ENCODE peak calls at places on chromosomes 5 and 9, in six cellular contexts. A is AG09309, Q is thoracic aorta, H is Calu3, O is neural crest cell, P is hepatocyte. L is an unnamed sample.

GRCh38 chr5:139982157-139982974 is 60.7 kb downstream of the NRG2 start:
- DNase-seq in A (no peak), Q (no peak), H (peak), O (no peak), P (peak), L (no peak)

GRCh38 chr9:84669008-84669292 is 579 bp upstream of the NTRK2 start:
- DNase-seq in A (no peak), Q (no peak), H (no peak), O (no peak), P (no peak), L (no peak)

GRCh38 chr5:175809531-175810121 is 61.8 kb upstream of the CPLX2 start:
- DNase-seq in A (peak), Q (no peak), H (no peak), O (no peak), P (peak), L (no peak)

GRCh38 chr5:54985301-54986268 is at the start of gene ESM1:
- DNase-seq in A (peak), Q (no peak), H (peak), O (no peak), P (no peak), L (no peak)

GRCh38 chr5:173012882-173013281 is 29.3 kb downstream of the ATP6V0E1 start:
- DNase-seq in A (no peak), Q (no peak), H (no peak), O (no peak), P (no peak), L (no peak)

GRCh38 chr9:89413963-89414638 is 83.8 kb downstream of the SEMA4D start:
- DNase-seq in A (no peak), Q (no peak), H (no peak), O (no peak), P (no peak), L (no peak)

GRCh38 chr5:31900296-31900865 is 261.4 kb downstream of the PDZD2 start:
- DNase-seq in A (no peak), Q (no peak), H (no peak), O (no peak), P (no peak), L (no peak)

GRCh38 chr9:98916660-98917059 is 27.0 kb upstream of the COL15A1 start:
- DNase-seq in A (no peak), Q (no peak), H (no peak), O (no peak), P (peak), L (no peak)

GRCh38 chr5:1409386-1410110 is 35.7 kb downstream of the SLC6A3 start:
- DNase-seq in A (no peak), Q (no peak), H (peak), O (peak), P (peak), L (peak)

GRCh38 chr9:137632432-137633161 is 13.8 kb downstream of the EHMT1 start:
- DNase-seq in A (no peak), Q (no peak), H (no peak), O (no peak), P (no peak), L (no peak)

GRCh38 chr5:141787376-141787775 is 90.8 kb downstream of the PCDH1 start:
- DNase-seq in A (no peak), Q (no peak), H (peak), O (no peak), P (no peak), L (no peak)

GRCh38 chr9:106038266-106039001 is 344.1 kb downstream of the TMEM38B start:
- DNase-seq in A (no peak), Q (no peak), H (no peak), O (no peak), P (no peak), L (no peak)

GRCh38 chr5:58582004-58582403 is 871 bp upstream of the RAB3C start:
- DNase-seq in A (no peak), Q (no peak), H (peak), O (peak), P (peak), L (no peak)

GRCh38 chr9:137224850-137225694 is at the start of gene CYSRT1:
- DNase-seq in A (no peak), Q (no peak), H (peak), O (no peak), P (no peak), L (no peak)

GRCh38 chr9:114825126-114825525 is 19.3 kb upstream of the TNFSF15 start:
- DNase-seq in A (no peak), Q (no peak), H (no peak), O (no peak), P (no peak), L (no peak)

GRCh38 chr9:4020747-4021296 is 279.0 kb downstream of the GLIS3 start:
- DNase-seq in A (no peak), Q (no peak), H (no peak), O (no peak), P (no peak), L (no peak)

GRCh38 chr5:66072031-66072430 is 72.1 kb upstream of the SREK1 start:
- DNase-seq in A (no peak), Q (no peak), H (no peak), O (no peak), P (no peak), L (no peak)

DNA sequence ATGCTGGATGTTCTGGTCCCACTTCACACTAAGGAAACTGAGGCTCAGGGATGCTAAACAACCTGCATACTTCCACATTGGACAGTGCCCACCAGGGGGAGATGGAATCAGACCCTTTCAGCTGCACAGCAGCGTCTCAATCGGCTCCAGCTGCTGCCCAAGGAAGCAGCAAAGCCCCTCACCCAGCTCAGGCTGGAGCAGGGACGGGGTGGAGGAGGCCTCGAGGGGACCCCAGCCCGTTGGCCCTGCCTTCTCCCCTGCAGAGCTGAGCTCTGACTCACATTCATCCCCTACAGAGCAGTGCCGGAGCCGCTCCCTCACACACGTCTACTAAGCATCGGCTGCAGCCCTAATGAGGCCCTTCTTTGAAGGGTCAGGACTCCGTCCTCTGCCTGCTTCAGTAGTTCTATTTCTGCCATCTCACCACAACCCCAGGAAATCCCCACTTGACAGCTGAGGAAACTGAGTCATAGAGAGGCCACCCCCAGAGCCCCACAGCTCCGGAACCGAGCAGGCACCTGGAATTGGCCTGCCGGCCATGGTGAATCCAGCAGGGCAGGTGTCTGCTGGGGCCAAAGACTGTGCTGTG is 21.5 kb upstream of the SUSD3 start:
- DNase-seq in A (no peak), Q (no peak), H (no peak), O (no peak), P (no peak), L (no peak)
- TF ChIP-seq CTCF in A (no peak), Q (no peak), H (no peak), O (no peak), P (peak), L (no peak)

DNA sequence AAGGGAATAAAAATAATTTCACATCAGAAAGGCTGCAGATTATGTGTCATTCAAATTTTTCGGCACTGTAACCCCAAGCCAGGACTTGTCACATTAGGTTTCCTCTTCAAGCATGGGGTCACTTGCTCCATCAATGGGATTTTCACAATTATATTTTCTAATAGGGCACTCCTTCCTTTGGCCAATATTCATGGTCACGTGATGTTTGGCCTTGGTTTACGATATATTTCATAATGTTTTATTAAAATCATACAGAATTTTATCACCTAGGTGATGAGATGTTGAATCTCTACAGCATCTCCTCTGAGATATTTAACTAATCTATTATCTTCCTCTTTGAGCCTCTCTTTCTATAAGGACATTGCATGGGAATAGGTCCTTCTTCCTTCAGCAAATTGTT is 523.5 kb upstream of the SEMA6A start:
- DNase-seq in A (no peak), Q (no peak), H (no peak), O (no peak), P (no peak), L (no peak)
- TF ChIP-seq CTCF in A (no peak), Q (no peak), H (no peak), O (no peak), P (no peak), L (no peak)

GRCh38 chr9:18591261-18591660 is 117.3 kb downstream of the ADAMTSL1 start:
- DNase-seq in A (no peak), Q (no peak), H (no peak), O (no peak), P (no peak), L (no peak)

GRCh38 chr9:18585996-18586395 is 112.0 kb downstream of the ADAMTSL1 start:
- DNase-seq in A (no peak), Q (no peak), H (no peak), O (no peak), P (no peak), L (no peak)

DNA sequence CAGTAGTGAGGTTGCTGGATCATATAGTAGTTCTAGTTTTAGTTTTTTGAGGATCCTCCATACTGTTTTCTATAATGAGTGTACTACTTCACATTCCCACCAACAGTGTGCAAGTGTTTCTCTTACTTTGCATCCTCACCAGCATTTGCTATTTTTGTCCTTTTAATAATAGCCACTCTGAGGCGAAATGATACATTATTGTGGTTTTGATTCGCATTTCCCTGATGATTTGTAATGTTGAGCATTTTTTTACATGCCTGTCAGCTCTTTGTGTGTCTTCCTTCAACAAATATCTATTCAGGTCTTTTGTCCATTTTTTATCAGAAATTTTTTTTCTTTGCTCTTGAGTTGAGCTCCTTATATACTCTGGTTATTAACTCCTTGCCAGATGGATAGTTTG is 114.0 kb downstream of the ADAMTSL1 start:
- DNase-seq in A (no peak), Q (no peak), H (no peak), O (no peak), P (no peak), L (no peak)
- TF ChIP-seq CTCF in A (no peak), Q (no peak), H (no peak), O (no peak), P (no peak), L (no peak)

GRCh38 chr9:12462861-12463260 is 230.3 kb upstream of the TYRP1 start:
- DNase-seq in A (no peak), Q (no peak), H (no peak), O (no peak), P (no peak), L (no peak)

GRCh38 chr9:12464368-12464767 is 228.8 kb upstream of the TYRP1 start:
- DNase-seq in A (no peak), Q (no peak), H (no peak), O (no peak), P (no peak), L (no peak)

GRCh38 chr9:12463641-12464040 is 229.5 kb upstream of the TYRP1 start:
- DNase-seq in A (no peak), Q (no peak), H (no peak), O (no peak), P (no peak), L (no peak)

GRCh38 chr9:12461759-12462158 is 231.4 kb upstream of the TYRP1 start:
- DNase-seq in A (no peak), Q (no peak), H (no peak), O (no peak), P (no peak), L (no peak)

DNA sequence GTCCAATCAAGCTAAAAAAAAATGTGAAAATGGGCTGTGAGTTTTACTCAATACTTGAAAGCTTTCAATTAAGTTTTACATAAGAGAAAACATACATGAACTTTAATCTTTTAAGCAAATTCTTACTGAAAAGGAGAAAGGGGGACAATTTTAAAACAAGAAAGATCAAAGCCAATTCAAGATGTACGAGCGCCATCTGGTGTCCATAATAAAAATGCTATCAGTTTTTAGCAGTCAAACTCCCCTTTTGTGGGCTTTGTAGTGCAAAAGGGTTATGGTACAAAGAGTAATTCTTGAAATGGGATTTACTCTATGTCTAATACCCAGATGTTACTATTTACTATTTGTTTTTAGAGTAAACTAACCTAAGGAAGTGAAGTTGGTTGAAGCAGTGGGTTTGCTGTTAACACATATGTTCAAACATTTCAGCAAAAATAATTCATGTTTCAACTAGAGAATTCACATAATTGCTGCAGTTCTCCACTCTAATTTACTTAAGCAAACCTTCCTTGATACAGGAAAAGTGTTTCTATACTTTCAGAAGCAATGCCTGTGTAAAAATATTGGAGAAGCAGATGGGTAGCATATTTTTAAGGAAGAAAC is 228.2 kb upstream of the TYRP1 start:
- DNase-seq in A (no peak), Q (no peak), H (peak), O (peak), P (peak), L (no peak)
- TF ChIP-seq CTCF in A (peak), Q (peak), H (peak), O (peak), P (peak), L (peak)

GRCh38 chr9:133429641-133430161 is 7.5 kb downstream of the ADAMTS13 start:
- DNase-seq in A (no peak), Q (no peak), H (no peak), O (peak), P (peak), L (no peak)
- TF ChIP-seq CTCF in A (peak), Q (no peak), H (no peak), O (peak), P (peak), L (no peak)

GRCh38 chr5:67417839-67418238 is 221.2 kb upstream of the CD180 start:
- DNase-seq in A (no peak), Q (no peak), H (no peak), O (no peak), P (no peak), L (no peak)
- TF ChIP-seq CTCF in A (no peak), Q (no peak), H (no peak), O (no peak), P (no peak), L (no peak)

GRCh38 chr5:39106332-39106731 is 32.1 kb upstream of the RICTOR start:
- DNase-seq in A (no peak), Q (no peak), H (no peak), O (no peak), P (no peak), L (no peak)
- TF ChIP-seq CTCF in A (peak), Q (no peak), H (no peak), O (peak), P (peak), L (no peak)

GRCh38 chr9:80507611-80508010 is 935.8 kb downstream of the TLE4 start:
- DNase-seq in A (no peak), Q (no peak), H (no peak), O (no peak), P (no peak), L (no peak)
- TF ChIP-seq CTCF in A (no peak), Q (no peak), H (no peak), O (no peak), P (no peak), L (no peak)